ENCODE peak calls at places on chromosome 22, in seven cellular contexts. Z is tibial nerve, X is stomach, R is sigmoid colon, N is HepG2, Q is K562, A is GM12878. F is an unnamed sample.

GRCh38 chr22:23904855-23905254 is 10.7 kb downstream of the MIF start:
- DNase-seq in Z (no peak), N (no peak), R (no peak), Q (no peak), A (no peak), X (no peak), F (no peak)

GRCh38 chr22:49589811-49590210 is 237.9 kb downstream of the BRD1 start:
- DNase-seq in N (no peak), X (no peak), Z (no peak), Q (no peak), A (no peak), R (peak; percentile 47), F (no peak)

GRCh38 chr22:19800761-19801244 is 40.2 kb downstream of the TBX1 start:
- DNase-seq in N (peak; percentile 34), Z (no peak), A (no peak), X (no peak), Q (peak; percentile 60), R (peak; percentile 66), F (no peak)

GRCh38 chr22:43128116-43128515 is 15.1 kb downstream of the MCAT start:
- DNase-seq in Z (no peak), X (no peak), A (no peak), R (no peak), N (no peak), Q (no peak), F (no peak)

GRCh38 chr22:19121631-19122142 is 525 bp downstream of the DGCR2 start:
- DNase-seq in X (peak; percentile 65), Q (peak; percentile 88), N (no peak), A (no peak), R (peak; percentile 80), Z (peak; percentile 26), F (peak; percentile 86)

GRCh38 chr22:40434101-40434500 is 63.7 kb downstream of the SGSM3 start:
- DNase-seq in A (no peak), X (no peak), Q (no peak), Z (no peak), R (no peak), N (no peak), F (no peak)

GRCh38 chr22:44192098-44192810 is 11.5 kb downstream of the PARVG start:
- DNase-seq in X (no peak), Q (peak; percentile 60), A (no peak), R (peak; percentile 46), Z (no peak), N (no peak), F (peak; percentile 64)

GRCh38 chr22:43884600-43885318 is 7.1 kb downstream of the PNPLA5 start:
- DNase-seq in N (no peak), Q (peak; percentile 63), R (peak; percentile 61), X (peak; percentile 57), A (peak; percentile 33), Z (peak; percentile 49), F (no peak)

GRCh38 chr22:19965771-19966709 is 24.4 kb upstream of the TXNRD2 start:
- DNase-seq in Z (no peak), Q (peak; percentile 84), R (no peak), X (no peak), A (no peak), N (no peak), F (no peak)

GRCh38 chr22:42686756-42687491 is 33.7 kb downstream of the A4GALT start:
- DNase-seq in X (no peak), N (no peak), Q (no peak), A (no peak), Z (no peak), R (no peak), F (no peak)

GRCh38 chr22:21015051-21016006 is at the start of gene P2RX6:
- DNase-seq in R (no peak), A (no peak), N (no peak), Z (no peak), Q (peak; percentile 72), X (no peak), F (no peak)

GRCh38 chr22:17707526-17707925 is 66.7 kb downstream of the BID start:
- DNase-seq in Q (no peak), R (no peak), N (no peak), A (no peak), X (no peak), Z (no peak), F (no peak)

GRCh38 chr22:38030311-38031133 is 26.7 kb upstream of the PICK1 start:
- DNase-seq in A (no peak), R (no peak), X (no peak), Z (no peak), N (no peak), Q (no peak), F (no peak)

GRCh38 chr22:28742562-28742962 is 723 bp downstream of the HSCB start:
- DNase-seq in Q (no peak), N (no peak), R (no peak), A (no peak), X (no peak), Z (no peak), F (no peak)

GRCh38 chr22:44758970-44759365 is 6.6 kb downstream of the ARHGAP8 start:
- DNase-seq in X (no peak), Q (no peak), R (no peak), Z (no peak), A (no peak), N (no peak), F (no peak)

GRCh38 chr22:20423636-20424511 is 13.8 kb downstream of the SCARF2 start:
- DNase-seq in N (peak; percentile 23), R (no peak), X (no peak), Z (no peak), A (no peak), Q (no peak), F (no peak)

GRCh38 chr22:20761536-20761935 is 12.4 kb upstream of the SERPIND1 start:
- DNase-seq in Z (no peak), R (no peak), Q (no peak), X (no peak), A (no peak), N (no peak), F (no peak)

GRCh38 chr22:37211075-37211852 is 1.0 kb downstream of the SSTR3 start:
- DNase-seq in R (peak; percentile 46), N (no peak), A (no peak), Z (no peak), X (no peak), Q (no peak), F (peak; percentile 55)

GRCh38 chr22:46139895-46140350 is 10.4 kb upstream of the PPARA start:
- DNase-seq in Q (no peak), N (peak; percentile 58), R (peak; percentile 67), Z (no peak), A (no peak), X (no peak), F (peak; percentile 57)

GRCh38 chr22:43343262-43343988 is at the start of gene SCUBE1:
- DNase-seq in A (no peak), X (peak; percentile 63), R (no peak), N (no peak), Z (peak; percentile 56), Q (peak; percentile 50), F (no peak)

GRCh38 chr22:38144025-38144405 is 33.5 kb upstream of the BAIAP2L2 start:
- DNase-seq in X (no peak), R (no peak), N (peak; percentile 25), Q (no peak), Z (no peak), A (no peak), F (peak; percentile 51)

GRCh38 chr22:47839586-47840245 is 1077.3 kb downstream of the TBC1D22A start:
- DNase-seq in R (no peak), X (no peak), Z (no peak), N (no peak), A (no peak), Q (no peak), F (no peak)

GRCh38 chr22:47835726-47836125 is 1073.3 kb downstream of the TBC1D22A start:
- DNase-seq in A (no peak), N (peak; percentile 15), R (no peak), Q (no peak), X (no peak), Z (no peak), F (no peak)

GRCh38 chr22:47836957-47837356 is 1074.5 kb downstream of the TBC1D22A start:
- DNase-seq in N (no peak), X (no peak), Q (no peak), A (no peak), R (no peak), Z (no peak), F (no peak)

GRCh38 chr22:47841166-47841565 is 1078.7 kb downstream of the TBC1D22A start:
- DNase-seq in N (no peak), Z (no peak), Q (no peak), R (no peak), A (no peak), X (no peak), F (no peak)

GRCh38 chr22:47837703-47838102 is 1075.3 kb downstream of the TBC1D22A start:
- DNase-seq in Q (peak; percentile 59), X (no peak), N (peak; percentile 30), Z (no peak), A (no peak), R (no peak), F (no peak)
- TF ChIP-seq EP300 in Q (no peak), X (no peak), N (no peak), Z (no peak), A (no peak), R (no peak), F (no peak)

DNA sequence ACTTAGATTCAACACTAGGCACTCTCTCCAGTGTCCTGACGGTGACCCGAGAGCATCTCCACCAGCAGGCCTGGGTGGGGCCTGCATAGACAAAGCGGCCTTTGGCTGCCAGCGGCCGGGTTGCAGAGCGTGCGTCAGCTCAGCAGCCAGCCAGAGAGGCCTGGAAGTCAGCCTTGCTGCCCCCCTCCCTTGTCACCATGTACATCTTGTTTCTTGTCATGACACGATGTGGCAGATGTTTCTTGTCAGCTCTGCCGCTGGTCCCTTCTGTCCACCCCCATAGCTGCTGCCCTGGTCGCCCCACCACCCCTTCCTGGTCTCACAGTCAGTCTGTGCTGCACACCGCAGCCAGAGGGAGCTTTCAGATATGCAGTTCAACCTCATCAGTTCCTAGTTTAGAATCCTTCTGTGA is 33.1 kb upstream of the CBX7 start:
- DNase-seq in A (no peak), N (peak; percentile 50), Z (peak; percentile 42), R (peak; percentile 89), X (no peak), Q (no peak), F (peak; percentile 81)
- TF ChIP-seq EP300 in A (no peak), N (no peak), Z (peak; percentile 69), R (peak; percentile 73), X (no peak), Q (no peak), F (no peak)

GRCh38 chr22:33726294-33726711 is 194.0 kb downstream of the LARGE1 start:
- DNase-seq in A (no peak), Z (no peak), N (no peak), R (peak; percentile 70), X (no peak), Q (no peak), F (no peak)
- TF ChIP-seq EP300 in A (no peak), Z (no peak), N (no peak), R (peak; percentile 71), X (no peak), Q (no peak), F (no peak)

DNA sequence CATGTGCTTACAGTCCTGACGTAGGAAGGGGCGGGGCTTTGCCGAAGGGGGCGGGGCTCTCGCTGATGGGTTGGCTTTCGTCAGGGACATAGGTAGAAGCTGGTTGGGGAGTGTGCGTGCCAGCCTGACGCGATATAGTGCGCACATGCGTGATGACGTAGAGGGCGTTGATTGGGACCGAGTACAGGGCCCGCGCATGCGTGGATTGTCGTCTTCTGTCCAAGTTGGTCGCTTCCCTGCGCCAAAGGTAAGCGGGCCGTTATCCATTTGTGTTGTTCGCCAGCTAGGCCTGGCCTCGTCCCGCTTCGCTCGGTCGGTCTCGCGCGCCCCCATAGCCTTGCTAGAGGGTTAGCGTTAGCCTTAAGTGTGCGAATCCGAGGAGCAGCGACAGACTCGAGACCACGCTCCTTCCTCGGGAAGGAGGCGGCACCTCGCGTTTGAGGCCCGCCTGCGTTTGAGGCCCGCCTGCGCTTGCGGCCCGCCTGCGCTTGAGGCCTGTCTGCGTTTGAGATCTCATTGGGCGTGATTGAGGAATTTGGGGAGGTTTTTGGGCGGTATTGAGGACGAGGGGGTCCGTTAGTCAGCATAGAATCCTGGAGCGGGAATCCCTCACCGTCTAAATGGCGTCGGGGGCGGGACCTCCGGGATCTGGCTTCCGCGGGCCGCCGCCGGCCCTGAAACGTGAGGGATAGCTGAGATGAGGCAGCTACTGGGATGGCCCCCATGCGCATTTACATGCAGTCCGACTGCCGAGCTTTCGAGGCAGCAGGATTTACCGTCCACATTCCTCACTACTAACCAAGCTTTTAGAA is at the start of gene XRCC6:
- DNase-seq in N (peak; percentile 98), Q (peak; percentile 98), X (peak; percentile 100), R (peak; percentile 100), A (peak; percentile 100), Z (peak; percentile 100), F (peak; percentile 100)
- TF ChIP-seq EP300 in N (no peak), Q (no peak), X (peak; percentile 55), R (peak; percentile 59), A (no peak), Z (peak; percentile 100), F (no peak)

F was measured in suprapubic skin.